ENCODE peak calls at places on chromosome 11, in ten cellular contexts. B is endothelial cell; Y is chondrocyte; J is hippocampal formation; V is T-helper 1 cell; F is WERI-Rb-1; N is activated CD4-positive, CD25-positive, alpha-beta regulatory T cell treated with anti-CD3 and anti-CD28 coated beads, Interleukin-2, amount 50 U/mL, for 16 hours; S is fibroblast of the conjunctiva; G is stimulated activated CD8-positive, alpha-beta memory T cell treated with anti-CD3 and anti-CD28 coated beads, Interleukin-2, amount 100 ng/mL, for 48 hours; O is NCI-H510A treated with DMSO at 0.1 percent for 48 hours. W is an unnamed sample.

GRCh38 chr11:123838659-123839058 is 32.5 kb upstream of the OR6M1 start:
- DNase-seq in B (no peak), Y (no peak), J (no peak), V (no peak), F (no peak), N (no peak), S (no peak), G (no peak), O (no peak), W (no peak)

GRCh38 chr11:68149417-68149816 is 28.2 kb upstream of the CHKA start:
- DNase-seq in B (no peak), Y (no peak), J (no peak), V (no peak), F (no peak), N (no peak), S (no peak), G (no peak), O (no peak), W (no peak)

GRCh38 chr11:94766656-94767291 is 1.4 kb upstream of the AMOTL1 start:
- DNase-seq in B (no peak), Y (no peak), J (no peak), V (no peak), F (no peak), N (no peak), S (no peak), G (no peak), O (no peak), W (no peak)

GRCh38 chr11:8060146-8060719 is 20.8 kb upstream of the TUB start:
- DNase-seq in B (no peak), Y (peak), J (no peak), V (no peak), F (no peak), N (no peak), S (no peak), G (no peak), O (no peak), W (no peak)

GRCh38 chr11:69369945-69370344 is 76.0 kb downstream of the MYEOV start:
- DNase-seq in B (peak), Y (peak), J (no peak), V (no peak), F (peak), N (no peak), S (no peak), G (no peak), O (no peak), W (no peak)

GRCh38 chr11:12376259-12376971 is 956 bp upstream of the PARVA start:
- DNase-seq in B (no peak), Y (no peak), J (no peak), V (no peak), F (no peak), N (no peak), S (peak), G (no peak), O (no peak), W (peak)

GRCh38 chr11:68025047-68025446 is 5.4 kb upstream of the NDUFS8 start:
- DNase-seq in B (no peak), Y (no peak), J (no peak), V (no peak), F (peak), N (no peak), S (no peak), G (no peak), O (peak), W (no peak)

GRCh38 chr11:65611028-65611757 is 2.8 kb downstream of the MAP3K11 start:
- DNase-seq in B (peak), Y (no peak), J (peak), V (no peak), F (no peak), N (no peak), S (no peak), G (no peak), O (no peak), W (no peak)

GRCh38 chr11:32575070-32575469 is 8.6 kb upstream of the EIF3M start:
- DNase-seq in B (no peak), Y (no peak), J (no peak), V (no peak), F (no peak), N (no peak), S (no peak), G (no peak), O (no peak), W (no peak)

GRCh38 chr11:127651175-127651887 is 650.8 kb upstream of the KIRREL3 start:
- DNase-seq in B (no peak), Y (no peak), J (no peak), V (no peak), F (no peak), N (no peak), S (no peak), G (no peak), O (no peak), W (peak)